ENCODE peak calls at places on chromosomes 5 and 9, in eight cellular contexts. V is activated CD4-positive, alpha-beta T cell treated with anti-CD3 and anti-CD28 coated beads, Interleukin-2, amount 50 U/mL, for 24 hours; C is A172; R is stimulated activated CD4-positive, alpha-beta T cell treated with anti-CD3 and anti-CD28 coated beads, Interleukin-4, amount 100 ng/mL, for 4 hours; Y is adrenal gland; K is NCI-H1417; I is H54; O is A549. Z is an unnamed sample.
A peak's percentile ranks its signal among the peaks of the same experiment; 100 is the strongest.

GRCh38 chr9:108865037-108865436 is 3.0 kb downstream of the ACTL7A start:
- DNase-seq in R (no peak), K (no peak), Y (peak; percentile 85), C (no peak), I (peak; percentile 48), V (no peak), O (no peak), Z (no peak)

GRCh38 chr9:101479337-101480045 is 43.9 kb upstream of the ALDOB start:
- DNase-seq in Y (no peak), I (no peak), V (no peak), O (no peak), R (no peak), K (peak; percentile 39), C (no peak), Z (no peak)

GRCh38 chr5:74188341-74188740 is 452.2 kb downstream of the ENC1 start:
- DNase-seq in K (no peak), Y (no peak), V (no peak), C (no peak), O (no peak), I (no peak), R (no peak), Z (no peak)

GRCh38 chr5:58455966-58456365 is 3.9 kb downstream of the PLK2 start:
- DNase-seq in K (no peak), V (no peak), O (no peak), Y (no peak), R (no peak), I (no peak), C (no peak), Z (no peak)

GRCh38 chr5:78605611-78606010 is 43.0 kb downstream of the LHFPL2 start:
- DNase-seq in Y (no peak), O (no peak), R (no peak), V (no peak), I (no peak), K (no peak), C (peak; percentile 34), Z (no peak)

GRCh38 chr9:108012886-108013665 is 523.5 kb upstream of the KLF4 start:
- DNase-seq in V (no peak), I (no peak), R (no peak), K (no peak), O (no peak), Y (no peak), C (no peak), Z (no peak)

GRCh38 chr5:8012131-8012977 is 143.4 kb downstream of the MTRR start:
- DNase-seq in Y (no peak), R (no peak), K (no peak), C (no peak), V (no peak), O (no peak), I (no peak), Z (no peak)

GRCh38 chr5:164252-164651 is 27.0 kb upstream of the LRRC14B start:
- DNase-seq in K (no peak), I (no peak), O (no peak), R (no peak), Y (no peak), C (peak; percentile 16), V (no peak), Z (no peak)

GRCh38 chr9:136316271-136316751 is 11.0 kb upstream of the GPSM1 start:
- DNase-seq in R (no peak), V (no peak), K (no peak), C (no peak), Y (no peak), O (no peak), I (no peak), Z (no peak)

GRCh38 chr9:19342927-19343326 is 37.1 kb downstream of the RPS6 start:
- DNase-seq in O (no peak), R (no peak), Y (no peak), C (no peak), V (no peak), K (no peak), I (no peak), Z (no peak)

Z was measured in activated T-helper 9 cell treated with anti-CD3 and anti-CD28 coated beads, Interleukin-2, amount 50 U/mL, for 16 hours.